ENCODE peak calls at places on chromosomes 5 and 9, in nine cellular contexts. One of them, this sample, is unnamed.

GRCh38 chr9:129524848-129525345 is 96.0 kb downstream of the C9orf50 start:
- DNase-seq in HS-27A: no peak
- DNase-seq in anterior cingulate cortex: no peak
- DNase-seq in mesenteric fat pad: no peak
- DNase-seq in NCI-H460: no peak
- DNase-seq in lower leg skin: no peak
- DNase-seq in left cardiac atrium: no peak
- DNase-seq in choroid plexus epithelial cell: no peak
- DNase-seq in left ventricle myocardium inferior: no peak
- DNase-seq in this sample: no peak

GRCh38 chr9:15157371-15157770 is 149.6 kb downstream of the TTC39B start:
- DNase-seq in mesenteric fat pad: no peak
- DNase-seq in left ventricle myocardium inferior: no peak
- DNase-seq in anterior cingulate cortex: no peak
- DNase-seq in left cardiac atrium: no peak
- DNase-seq in lower leg skin: no peak
- DNase-seq in choroid plexus epithelial cell: peak
- DNase-seq in HS-27A: no peak
- DNase-seq in NCI-H460: no peak
- DNase-seq in this sample: no peak

GRCh38 chr9:89734561-89734960 is 129.7 kb downstream of the GADD45G start:
- DNase-seq in mesenteric fat pad: no peak
- DNase-seq in HS-27A: no peak
- DNase-seq in NCI-H460: no peak
- DNase-seq in choroid plexus epithelial cell: no peak
- DNase-seq in left cardiac atrium: peak
- DNase-seq in lower leg skin: no peak
- DNase-seq in left ventricle myocardium inferior: peak
- DNase-seq in anterior cingulate cortex: no peak
- DNase-seq in this sample: no peak

GRCh38 chr9:97307091-97307490 is 368 bp upstream of the CCDC180 start:
- DNase-seq in HS-27A: no peak
- DNase-seq in left cardiac atrium: peak
- DNase-seq in NCI-H460: no peak
- DNase-seq in left ventricle myocardium inferior: peak
- DNase-seq in lower leg skin: peak
- DNase-seq in mesenteric fat pad: no peak
- DNase-seq in anterior cingulate cortex: no peak
- DNase-seq in choroid plexus epithelial cell: peak
- DNase-seq in this sample: peak

GRCh38 chr5:73231245-73231778 is 58.3 kb downstream of the TMEM174 start:
- DNase-seq in left cardiac atrium: no peak
- DNase-seq in HS-27A: no peak
- DNase-seq in left ventricle myocardium inferior: no peak
- DNase-seq in choroid plexus epithelial cell: no peak
- DNase-seq in lower leg skin: no peak
- DNase-seq in mesenteric fat pad: no peak
- DNase-seq in anterior cingulate cortex: no peak
- DNase-seq in NCI-H460: no peak
- DNase-seq in this sample: no peak

GRCh38 chr9:137630126-137630525 is 11.3 kb downstream of the EHMT1 start:
- DNase-seq in lower leg skin: no peak
- DNase-seq in mesenteric fat pad: no peak
- DNase-seq in HS-27A: no peak
- DNase-seq in left cardiac atrium: no peak
- DNase-seq in left ventricle myocardium inferior: no peak
- DNase-seq in NCI-H460: no peak
- DNase-seq in anterior cingulate cortex: no peak
- DNase-seq in choroid plexus epithelial cell: peak
- DNase-seq in this sample: no peak

GRCh38 chr9:83431470-83432060 is 106.6 kb downstream of the FRMD3 start:
- DNase-seq in anterior cingulate cortex: no peak
- DNase-seq in left cardiac atrium: peak
- DNase-seq in HS-27A: no peak
- DNase-seq in left ventricle myocardium inferior: peak
- DNase-seq in lower leg skin: no peak
- DNase-seq in mesenteric fat pad: no peak
- DNase-seq in NCI-H460: no peak
- DNase-seq in choroid plexus epithelial cell: no peak
- DNase-seq in this sample: no peak

GRCh38 chr5:141811287-141812155 is 66.7 kb downstream of the PCDH1 start:
- DNase-seq in left ventricle myocardium inferior: no peak
- DNase-seq in HS-27A: no peak
- DNase-seq in anterior cingulate cortex: peak
- DNase-seq in lower leg skin: no peak
- DNase-seq in mesenteric fat pad: no peak
- DNase-seq in choroid plexus epithelial cell: no peak
- DNase-seq in NCI-H460: no peak
- DNase-seq in left cardiac atrium: peak
- DNase-seq in this sample: no peak

GRCh38 chr5:162139190-162139589 is 71.6 kb downstream of the GABRG2 start:
- DNase-seq in left ventricle myocardium inferior: no peak
- DNase-seq in NCI-H460: no peak
- DNase-seq in anterior cingulate cortex: no peak
- DNase-seq in lower leg skin: no peak
- DNase-seq in mesenteric fat pad: no peak
- DNase-seq in left cardiac atrium: no peak
- DNase-seq in HS-27A: no peak
- DNase-seq in choroid plexus epithelial cell: no peak
- DNase-seq in this sample: no peak

GRCh38 chr5:180830253-180831138 is 27.9 kb upstream of the MGAT1 start:
- DNase-seq in anterior cingulate cortex: no peak
- DNase-seq in lower leg skin: no peak
- DNase-seq in HS-27A: no peak
- DNase-seq in left cardiac atrium: peak
- DNase-seq in NCI-H460: no peak
- DNase-seq in left ventricle myocardium inferior: peak
- DNase-seq in mesenteric fat pad: no peak
- DNase-seq in choroid plexus epithelial cell: peak
- DNase-seq in this sample: no peak

GRCh38 chr5:141951341-141951781 is 6.6 kb downstream of the PCDH12 start:
- DNase-seq in lower leg skin: no peak
- DNase-seq in NCI-H460: no peak
- DNase-seq in choroid plexus epithelial cell: peak
- DNase-seq in anterior cingulate cortex: no peak
- DNase-seq in mesenteric fat pad: no peak
- DNase-seq in HS-27A: no peak
- DNase-seq in left cardiac atrium: no peak
- DNase-seq in left ventricle myocardium inferior: no peak
- DNase-seq in this sample: no peak

GRCh38 chr5:145025775-145026174 is 809.4 kb downstream of the PRELID2 start:
- DNase-seq in left ventricle myocardium inferior: no peak
- DNase-seq in mesenteric fat pad: no peak
- DNase-seq in left cardiac atrium: no peak
- DNase-seq in anterior cingulate cortex: no peak
- DNase-seq in NCI-H460: no peak
- DNase-seq in HS-27A: no peak
- DNase-seq in choroid plexus epithelial cell: no peak
- DNase-seq in lower leg skin: no peak
- DNase-seq in this sample: no peak

GRCh38 chr9:129886226-129887174 is 51.2 kb downstream of the USP20 start:
- DNase-seq in left cardiac atrium: no peak
- DNase-seq in choroid plexus epithelial cell: no peak
- DNase-seq in lower leg skin: no peak
- DNase-seq in mesenteric fat pad: no peak
- DNase-seq in left ventricle myocardium inferior: no peak
- DNase-seq in NCI-H460: no peak
- DNase-seq in HS-27A: no peak
- DNase-seq in anterior cingulate cortex: no peak
- DNase-seq in this sample: no peak

GRCh38 chr9:114691046-114691955 is 9.3 kb upstream of the TEX48 start:
- DNase-seq in anterior cingulate cortex: no peak
- DNase-seq in mesenteric fat pad: no peak
- DNase-seq in left ventricle myocardium inferior: no peak
- DNase-seq in NCI-H460: peak
- DNase-seq in HS-27A: peak
- DNase-seq in choroid plexus epithelial cell: peak
- DNase-seq in lower leg skin: no peak
- DNase-seq in left cardiac atrium: no peak
- DNase-seq in this sample: peak

GRCh38 chr5:135053989-135054388 is 20.0 kb upstream of the PITX1 start:
- DNase-seq in HS-27A: no peak
- DNase-seq in left cardiac atrium: no peak
- DNase-seq in anterior cingulate cortex: no peak
- DNase-seq in mesenteric fat pad: no peak
- DNase-seq in lower leg skin: no peak
- DNase-seq in choroid plexus epithelial cell: no peak
- DNase-seq in NCI-H460: no peak
- DNase-seq in left ventricle myocardium inferior: no peak
- DNase-seq in this sample: no peak

GRCh38 chr5:8094304-8094703 is 225.4 kb downstream of the MTRR start:
- DNase-seq in HS-27A: no peak
- DNase-seq in choroid plexus epithelial cell: no peak
- DNase-seq in anterior cingulate cortex: no peak
- DNase-seq in NCI-H460: no peak
- DNase-seq in left ventricle myocardium inferior: no peak
- DNase-seq in lower leg skin: no peak
- DNase-seq in left cardiac atrium: no peak
- DNase-seq in mesenteric fat pad: no peak
- DNase-seq in this sample: no peak

GRCh38 chr5:136043551-136043950 is 14.8 kb downstream of the TGFBI start:
- DNase-seq in mesenteric fat pad: no peak
- DNase-seq in lower leg skin: no peak
- DNase-seq in choroid plexus epithelial cell: no peak
- DNase-seq in NCI-H460: no peak
- DNase-seq in anterior cingulate cortex: no peak
- DNase-seq in left cardiac atrium: no peak
- DNase-seq in HS-27A: no peak
- DNase-seq in left ventricle myocardium inferior: no peak
- DNase-seq in this sample: no peak

GRCh38 chr5:17604951-17605350 is 968 bp downstream of the TAF11L11 start:
- DNase-seq in left cardiac atrium: no peak
- DNase-seq in mesenteric fat pad: no peak
- DNase-seq in NCI-H460: no peak
- DNase-seq in anterior cingulate cortex: no peak
- DNase-seq in lower leg skin: no peak
- DNase-seq in HS-27A: no peak
- DNase-seq in choroid plexus epithelial cell: no peak
- DNase-seq in left ventricle myocardium inferior: no peak
- DNase-seq in this sample: no peak

GRCh38 chr9:89810434-89810833 is 205.6 kb downstream of the GADD45G start:
- DNase-seq in left cardiac atrium: no peak
- DNase-seq in left ventricle myocardium inferior: no peak
- DNase-seq in mesenteric fat pad: no peak
- DNase-seq in lower leg skin: no peak
- DNase-seq in anterior cingulate cortex: no peak
- DNase-seq in HS-27A: no peak
- DNase-seq in NCI-H460: no peak
- DNase-seq in choroid plexus epithelial cell: peak
- DNase-seq in this sample: no peak

GRCh38 chr5:179731791-179732411 is 721 bp upstream of the MAML1 start:
- DNase-seq in mesenteric fat pad: no peak
- DNase-seq in NCI-H460: peak
- DNase-seq in left ventricle myocardium inferior: peak
- DNase-seq in choroid plexus epithelial cell: peak
- DNase-seq in left cardiac atrium: peak
- DNase-seq in anterior cingulate cortex: no peak
- DNase-seq in HS-27A: peak
- DNase-seq in lower leg skin: peak
- DNase-seq in this sample: peak

GRCh38 chr5:41754857-41755256 is 115.4 kb downstream of the OXCT1 start:
- DNase-seq in left ventricle myocardium inferior: no peak
- DNase-seq in HS-27A: no peak
- DNase-seq in choroid plexus epithelial cell: no peak
- DNase-seq in NCI-H460: no peak
- DNase-seq in lower leg skin: no peak
- DNase-seq in mesenteric fat pad: no peak
- DNase-seq in left cardiac atrium: no peak
- DNase-seq in anterior cingulate cortex: no peak
- DNase-seq in this sample: no peak

GRCh38 chr5:98510111-98510510 is 263.4 kb upstream of the RGMB start:
- DNase-seq in lower leg skin: no peak
- DNase-seq in mesenteric fat pad: no peak
- DNase-seq in anterior cingulate cortex: no peak
- DNase-seq in choroid plexus epithelial cell: peak
- DNase-seq in NCI-H460: no peak
- DNase-seq in left ventricle myocardium inferior: no peak
- DNase-seq in HS-27A: no peak
- DNase-seq in left cardiac atrium: no peak
- DNase-seq in this sample: no peak

GRCh38 chr9:133126697-133127339 is 5.8 kb upstream of the RALGDS start:
- DNase-seq in choroid plexus epithelial cell: no peak
- DNase-seq in NCI-H460: no peak
- DNase-seq in mesenteric fat pad: no peak
- DNase-seq in lower leg skin: no peak
- DNase-seq in left ventricle myocardium inferior: no peak
- DNase-seq in left cardiac atrium: no peak
- DNase-seq in HS-27A: no peak
- DNase-seq in anterior cingulate cortex: no peak
- DNase-seq in this sample: no peak

GRCh38 chr5:45385321-45386058 is 310.7 kb downstream of the HCN1 start:
- DNase-seq in lower leg skin: no peak
- DNase-seq in left cardiac atrium: no peak
- DNase-seq in left ventricle myocardium inferior: no peak
- DNase-seq in HS-27A: peak
- DNase-seq in NCI-H460: no peak
- DNase-seq in choroid plexus epithelial cell: peak
- DNase-seq in mesenteric fat pad: no peak
- DNase-seq in anterior cingulate cortex: no peak
- DNase-seq in this sample: no peak

GRCh38 chr5:92890841-92891244 is 690.2 kb downstream of the NR2F1-AS1 start:
- DNase-seq in left ventricle myocardium inferior: no peak
- DNase-seq in anterior cingulate cortex: no peak
- DNase-seq in NCI-H460: no peak
- DNase-seq in mesenteric fat pad: no peak
- DNase-seq in lower leg skin: no peak
- DNase-seq in left cardiac atrium: no peak
- DNase-seq in HS-27A: peak
- DNase-seq in choroid plexus epithelial cell: peak
- DNase-seq in this sample: no peak

This sample was measured in AG04450.